ENCODE peak calls at places on chromosome 21, in seven cellular contexts. E is activated CD4-positive, alpha-beta T cell treated with anti-CD3 and anti-CD28 coated beads, Interleukin-2, amount 50 U/mL, for 24 hours; R is CD8-positive, alpha-beta T cell; V is retina; Q is OCI-M1; S is iris pigment epithelial cell; K is NCI-H1436 treated with DMSO at 0.1 percent for 48 hours. M is an unnamed sample.

GRCh38 chr21:36209626-36210171 is 53.1 kb downstream of the DOP1B start:
- DNase-seq in E (peak; percentile 29), R (peak; percentile 46), V (no peak), Q (peak; percentile 79), S (peak; percentile 73), K (peak; percentile 30), M (no peak)

GRCh38 chr21:41290106-41290799 is 26.3 kb upstream of the FAM3B start:
- DNase-seq in E (no peak), R (no peak), V (no peak), Q (no peak), S (no peak), K (no peak), M (no peak)

GRCh38 chr21:16071082-16071481 is 341.3 kb downstream of the USP25 start:
- DNase-seq in E (no peak), R (no peak), V (peak; percentile 6), Q (no peak), S (peak; percentile 65), K (no peak), M (no peak)

GRCh38 chr21:33825898-33826297 is 89.7 kb downstream of the ATP5PO start:
- DNase-seq in E (no peak), R (no peak), V (no peak), Q (no peak), S (peak; percentile 62), K (no peak), M (no peak)

GRCh38 chr21:24123785-24124184 is 1483.5 kb downstream of the MRPL39 start:
- DNase-seq in E (no peak), R (no peak), V (no peak), Q (no peak), S (peak; percentile 8), K (no peak), M (no peak)

GRCh38 chr21:10425856-10426255 is 95.5 kb upstream of the TPTE start:
- DNase-seq in E (no peak), R (no peak), V (no peak), Q (no peak), S (no peak), K (no peak), M (no peak)

GRCh38 chr21:25331286-25331685 is 276.0 kb downstream of the MRPL39 start:
- DNase-seq in E (no peak), R (no peak), V (no peak), Q (no peak), S (peak; percentile 21), K (no peak), M (no peak)

GRCh38 chr21:35088235-35088865 is 39.2 kb upstream of the RUNX1 start:
- DNase-seq in E (peak; percentile 37), R (no peak), V (no peak), Q (no peak), S (peak; percentile 53), K (no peak), M (no peak)

GRCh38 chr21:45631540-45631939 is 12.0 kb upstream of the PCBP3 start:
- DNase-seq in E (no peak), R (no peak), V (no peak), Q (no peak), S (no peak), K (no peak), M (no peak)

GRCh38 chr21:38219049-38219628 is 37.7 kb upstream of the KCNJ15 start:
- DNase-seq in E (peak; percentile 64), R (peak; percentile 57), V (peak; percentile 44), Q (peak; percentile 96), S (peak; percentile 77), K (no peak), M (no peak)

GRCh38 chr21:42997053-42997452 is 22.7 kb downstream of the PKNOX1 start:
- DNase-seq in E (no peak), R (no peak), V (no peak), Q (no peak), S (peak; percentile 99), K (no peak), M (no peak)

GRCh38 chr21:30479259-30479658 is 908 bp downstream of the KRTAP19-1 start:
- DNase-seq in E (no peak), R (no peak), V (no peak), Q (no peak), S (no peak), K (no peak), M (no peak)